ENCODE peak calls at places on chromosome 3, in ten cellular contexts. V is B cell, Q is HFFc6, O is PC-3, E is WTC11, X is endothelial cell, C is bronchial epithelial cell, H is HepG2, M is psoas muscle, A is GM20000. B is an unnamed sample.

GRCh38 chr3:132661120-132661519 is 991 bp downstream of the UBA5 start:
- DNase-seq in A (peak; percentile 10), X (no peak), C (peak; percentile 20), Q (no peak), V (peak; percentile 2), M (no peak), H (no peak), O (no peak), E (no peak), B (peak; percentile 18)

GRCh38 chr3:10553586-10554235 is 48.3 kb upstream of the ATP2B2 start:
- DNase-seq in M (no peak), E (peak; percentile 49), H (no peak), O (no peak), X (peak; percentile 59), V (no peak), Q (no peak), A (no peak), C (no peak), B (no peak)

GRCh38 chr3:32484437-32484836 is 18.2 kb downstream of the CMTM6 start:
- DNase-seq in A (no peak), Q (no peak), H (no peak), M (no peak), E (no peak), X (no peak), O (no peak), V (peak; percentile 76), C (no peak), B (no peak)

GRCh38 chr3:87771338-87772059 is 287.3 kb downstream of the CGGBP1 start:
- DNase-seq in Q (peak; percentile 68), A (peak; percentile 44), M (no peak), H (peak; percentile 35), V (peak; percentile 49), X (peak; percentile 26), E (peak; percentile 37), C (peak; percentile 53), O (peak; percentile 62), B (peak; percentile 39)

GRCh38 chr3:143120716-143121239 is 1.2 kb downstream of the CHST2 start:
- DNase-seq in M (peak; percentile 16), O (peak; percentile 16), V (peak; percentile 74), X (peak; percentile 54), H (no peak), A (peak; percentile 78), Q (peak; percentile 17), C (no peak), E (no peak), B (no peak)

GRCh38 chr3:44981220-44981619 is 5.2 kb downstream of the EXOSC7 start:
- DNase-seq in C (peak; percentile 89), V (no peak), H (no peak), X (no peak), M (no peak), E (no peak), Q (no peak), O (peak; percentile 56), A (no peak), B (no peak)

GRCh38 chr3:13569201-13569600 is 20.3 kb downstream of the FBLN2 start:
- DNase-seq in V (no peak), M (peak; percentile 12), X (no peak), A (no peak), O (no peak), Q (no peak), C (no peak), E (no peak), H (no peak), B (no peak)

GRCh38 chr3:126539558-126540250 is 15.7 kb downstream of the CHST13 start:
- DNase-seq in H (no peak), M (no peak), E (peak; percentile 5), C (no peak), V (no peak), Q (no peak), O (no peak), A (no peak), X (no peak), B (no peak)

GRCh38 chr3:157981819-157982218 is 124.4 kb downstream of the SHOX2 start:
- DNase-seq in M (no peak), A (no peak), X (no peak), E (no peak), Q (no peak), O (peak; percentile 90), H (no peak), C (peak; percentile 83), V (no peak), B (peak; percentile 6)

GRCh38 chr3:187739125-187739560 is 6.1 kb downstream of the BCL6 start:
- DNase-seq in C (no peak), X (peak; percentile 50), M (peak; percentile 60), E (peak; percentile 47), A (no peak), Q (no peak), V (no peak), H (no peak), O (no peak), B (no peak)
- TF ChIP-seq CTCF in C (no peak), X (no peak), M (no peak), E (no peak), A (no peak), Q (peak; percentile 26), V (peak; percentile 25), H (no peak), O (no peak), B (no peak)

GRCh38 chr3:124559650-124560405 is 170.4 kb upstream of the UMPS start:
- DNase-seq in E (peak; percentile 81), H (peak; percentile 60), Q (peak; percentile 78), C (peak; percentile 71), M (peak; percentile 47), X (peak; percentile 74), A (peak; percentile 77), O (peak; percentile 95), V (peak; percentile 59), B (peak; percentile 84)
- TF ChIP-seq CTCF in E (peak; percentile 88), H (peak; percentile 92), Q (peak; percentile 95), C (peak; percentile 86), M (peak; percentile 86), X (peak; percentile 73), A (peak; percentile 84), O (peak; percentile 98), V (peak; percentile 92), B (peak; percentile 67)

GRCh38 chr3:66469220-66469640 is 31.6 kb downstream of the LRIG1 start:
- DNase-seq in Q (peak; percentile 39), C (peak; percentile 38), V (no peak), O (no peak), A (peak; percentile 45), X (no peak), H (no peak), E (no peak), M (no peak), B (no peak)
- TF ChIP-seq CTCF in Q (no peak), C (no peak), V (no peak), O (no peak), A (no peak), X (no peak), H (no peak), E (no peak), M (no peak), B (no peak)

GRCh38 chr3:38984110-38984509 is 67.6 kb downstream of the SCN11A start:
- DNase-seq in O (no peak), Q (no peak), E (no peak), H (no peak), C (peak; percentile 16), M (no peak), A (no peak), X (no peak), V (no peak), B (no peak)
- TF ChIP-seq CTCF in O (peak; percentile 24), Q (peak; percentile 51), E (no peak), H (no peak), C (no peak), M (no peak), A (no peak), X (no peak), V (no peak), B (no peak)

GRCh38 chr3:122014741-122015140 is 7.3 kb downstream of the ILDR1 start:
- DNase-seq in H (no peak), A (peak; percentile 81), C (peak; percentile 84), M (no peak), O (no peak), X (no peak), V (peak; percentile 68), Q (no peak), E (no peak), B (no peak)

GRCh38 chr3:122011396-122011795 is 10.7 kb downstream of the ILDR1 start:
- DNase-seq in X (no peak), O (no peak), H (no peak), M (no peak), E (no peak), C (no peak), Q (no peak), A (no peak), V (no peak), B (no peak)

GRCh38 chr3:122012821-122013220 is 9.2 kb downstream of the ILDR1 start:
- DNase-seq in E (no peak), M (no peak), H (no peak), O (no peak), A (no peak), X (no peak), C (no peak), Q (no peak), V (no peak), B (no peak)

GRCh38 chr3:122010506-122010905 is 11.5 kb downstream of the ILDR1 start:
- DNase-seq in H (no peak), C (no peak), X (no peak), Q (no peak), V (no peak), M (no peak), O (no peak), A (no peak), E (no peak), B (no peak)

GRCh38 chr3:122013448-122013925 is 8.6 kb downstream of the ILDR1 start:
- DNase-seq in V (no peak), E (no peak), C (peak; percentile 95), X (no peak), H (no peak), O (no peak), M (no peak), Q (no peak), A (no peak), B (no peak)
- TF ChIP-seq CTCF in V (no peak), E (no peak), C (no peak), X (no peak), H (no peak), O (no peak), M (no peak), Q (no peak), A (no peak), B (no peak)

DNA sequence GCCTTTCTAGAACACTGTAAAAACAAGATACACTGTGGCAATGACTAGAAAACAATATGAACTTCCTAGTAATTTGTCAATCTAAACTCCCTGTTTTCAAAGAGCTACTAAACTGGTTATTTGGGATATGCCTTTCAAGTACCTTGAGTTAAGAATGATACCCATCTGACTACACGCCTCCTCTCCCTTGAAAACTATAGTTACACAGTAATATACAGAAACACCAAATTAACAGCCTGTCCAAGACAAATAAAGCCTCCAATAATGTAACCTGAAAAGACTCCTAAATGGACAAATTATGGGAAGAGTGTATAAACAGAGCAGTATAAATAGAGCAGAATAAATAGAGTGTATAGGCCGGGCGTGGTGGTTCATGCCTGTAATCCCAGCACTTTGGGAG is 70.1 kb downstream of the SMARCC1 start:
- DNase-seq in C (no peak), H (no peak), V (no peak), X (no peak), O (no peak), M (no peak), Q (no peak), A (no peak), E (no peak), B (no peak)
- TF ChIP-seq CTCF in C (no peak), H (no peak), V (no peak), X (no peak), O (no peak), M (no peak), Q (no peak), A (no peak), E (no peak), B (no peak)

B was measured in MCF 10A.